ENCODE peak calls at places on chromosome 22, in six cellular contexts. D, G, S, R, Z and E are unnamed samples.
A peak's percentile ranks its signal among the peaks of the same experiment; 100 is the strongest.

GRCh38 chr22:47204002-47204979 is 441.8 kb downstream of the TBC1D22A start:
- DNase-seq in D (no peak), G (no peak), S (no peak), R (no peak), Z (no peak), E (peak; percentile 40)

GRCh38 chr22:50260801-50261614 is 475 bp downstream of the MAPK12 start:
- DNase-seq in D (peak; percentile 54), G (peak; percentile 64), S (no peak), R (no peak), Z (no peak), E (no peak)

GRCh38 chr22:41888638-41889200 is 26.2 kb downstream of the SHISA8 start:
- DNase-seq in D (no peak), G (peak; percentile 6), S (no peak), R (no peak), Z (no peak), E (no peak)

GRCh38 chr22:19852177-19852781 is 2.4 kb downstream of the GNB1L start:
- DNase-seq in D (no peak), G (no peak), S (no peak), R (no peak), Z (no peak), E (no peak)

GRCh38 chr22:22687638-22688500 is 43.5 kb downstream of the GGTLC2 start:
- DNase-seq in D (peak; percentile 16), G (peak; percentile 12), S (no peak), R (peak; percentile 58), Z (no peak), E (no peak)

GRCh38 chr22:29861672-29862297 is 21.2 kb upstream of the MTMR3 start:
- DNase-seq in D (no peak), G (no peak), S (no peak), R (no peak), Z (no peak), E (no peak)

GRCh38 chr22:49011379-49011768 is 816.3 kb downstream of the BRD1 start:
- DNase-seq in D (no peak), G (no peak), S (peak; percentile 10), R (no peak), Z (no peak), E (no peak)

GRCh38 chr22:44342347-44342956 is 29.7 kb upstream of the SHISAL1 start:
- DNase-seq in D (no peak), G (no peak), S (no peak), R (no peak), Z (no peak), E (no peak)

GRCh38 chr22:37098976-37099577 is 10.4 kb downstream of the TMPRSS6 start:
- DNase-seq in D (no peak), G (no peak), S (no peak), R (no peak), Z (no peak), E (no peak)

GRCh38 chr22:49936973-49937757 is 18.7 kb downstream of the CRELD2 start:
- DNase-seq in D (peak; percentile 29), G (no peak), S (no peak), R (no peak), Z (no peak), E (no peak)

GRCh38 chr22:32444068-32444467 is 20.2 kb downstream of the BPIFC start:
- DNase-seq in D (peak; percentile 32), G (no peak), S (no peak), R (peak; percentile 35), Z (no peak), E (no peak)

GRCh38 chr22:39241632-39242388 is 3.0 kb downstream of the PDGFB start:
- DNase-seq in D (no peak), G (no peak), S (no peak), R (no peak), Z (no peak), E (peak; percentile 79)

GRCh38 chr22:43535336-43535735 is 123.5 kb downstream of the MPPED1 start:
- DNase-seq in D (no peak), G (no peak), S (no peak), R (no peak), Z (no peak), E (no peak)

GRCh38 chr22:22171357-22172218 is 73.0 kb upstream of the VPREB1 start:
- DNase-seq in D (no peak), G (no peak), S (no peak), R (no peak), Z (no peak), E (no peak)

GRCh38 chr22:29820941-29821789 is 16.9 kb downstream of the ASCC2 start:
- DNase-seq in D (peak; percentile 2), G (peak; percentile 98), S (peak; percentile 73), R (peak; percentile 86), Z (no peak), E (no peak)

GRCh38 chr22:30234786-30235470 is 11.6 kb downstream of the LIF start:
- DNase-seq in D (no peak), G (peak; percentile 97), S (no peak), R (no peak), Z (no peak), E (no peak)

GRCh38 chr22:39717099-39717498 is 146.5 kb downstream of the CACNA1I start:
- DNase-seq in D (no peak), G (no peak), S (peak; percentile 3), R (no peak), Z (no peak), E (no peak)

GRCh38 chr22:17077255-17077654 is 7.5 kb upstream of the IL17RA start:
- DNase-seq in D (no peak), G (peak; percentile 86), S (no peak), R (no peak), Z (no peak), E (no peak)

GRCh38 chr22:17132112-17132511 is 11.0 kb upstream of the TMEM121B start:
- DNase-seq in D (no peak), G (no peak), S (no peak), R (no peak), Z (no peak), E (no peak)

GRCh38 chr22:36822581-36822980 is 5.7 kb upstream of the PVALB start:
- DNase-seq in D (no peak), G (no peak), S (no peak), R (no peak), Z (no peak), E (no peak)

GRCh38 chr22:44341431-44342346 is 28.9 kb upstream of the SHISAL1 start:
- DNase-seq in D (no peak), G (peak; percentile 53), S (no peak), R (no peak), Z (no peak), E (no peak)

GRCh38 chr22:45717787-45718186 is 46.2 kb downstream of the ATXN10 start:
- DNase-seq in D (no peak), G (peak; percentile 82), S (no peak), R (no peak), Z (no peak), E (no peak)

GRCh38 chr22:48798281-48799226 is 1029.1 kb downstream of the BRD1 start:
- DNase-seq in D (no peak), G (no peak), S (no peak), R (no peak), Z (no peak), E (no peak)

GRCh38 chr22:44023404-44024287 is 456 bp upstream of the PARVB start:
- DNase-seq in D (peak; percentile 32), G (peak; percentile 30), S (peak; percentile 67), R (peak; percentile 36), Z (no peak), E (peak; percentile 12)

GRCh38 chr22:25447067-25447688 is 117.3 kb upstream of the GRK3 start:
- DNase-seq in D (no peak), G (no peak), S (no peak), R (no peak), Z (no peak), E (no peak)

GRCh38 chr22:42078469-42079318 is 806 bp upstream of the SMDT1 start:
- DNase-seq in D (no peak), G (no peak), S (no peak), R (no peak), Z (no peak), E (no peak)

GRCh38 chr22:29816128-29816527 is 21.9 kb downstream of the ASCC2 start:
- DNase-seq in D (no peak), G (no peak), S (no peak), R (no peak), Z (no peak), E (no peak)